ENCODE peak calls at places on chromosomes 2 and 18, in seven cellular contexts. T, X, J, P, O, L and C are unnamed samples.
A peak's percentile ranks its signal among the peaks of the same experiment; 100 is the strongest.

GRCh38 chr2:10548626-10549025 is 100.5 kb upstream of the ODC1 start:
- DNase-seq in L (no peak), T (no peak), O (no peak), P (no peak), J (no peak), X (no peak), C (no peak)

GRCh38 chr18:56641714-56642331 is 3.4 kb upstream of the TXNL1 start:
- DNase-seq in O (no peak), T (peak; percentile 36), L (no peak), P (no peak), J (no peak), X (no peak), C (no peak)

GRCh38 chr2:96924775-96925747 is 55.2 kb upstream of the SEMA4C start:
- DNase-seq in T (no peak), P (no peak), X (no peak), L (no peak), J (no peak), O (no peak), C (no peak)

GRCh38 chr2:111199840-111200239 is 79.1 kb downstream of the BCL2L11 start:
- DNase-seq in O (no peak), T (no peak), J (no peak), X (no peak), P (no peak), L (no peak), C (no peak)

GRCh38 chr18:46481847-46482245 is 175.2 kb downstream of the LOXHD1 start:
- DNase-seq in J (no peak), P (no peak), L (no peak), O (no peak), T (no peak), X (no peak), C (no peak)

GRCh38 chr2:26691881-26692813 is at the start of gene KCNK3:
- DNase-seq in L (no peak), O (no peak), P (peak; percentile 89), J (no peak), X (peak; percentile 48), T (no peak), C (no peak)

GRCh38 chr2:49294225-49294624 is 139.9 kb upstream of the FSHR start:
- DNase-seq in O (no peak), T (no peak), X (no peak), J (no peak), L (no peak), P (no peak), C (no peak)

GRCh38 chr2:168175469-168175868 is 71.9 kb downstream of the STK39 start:
- DNase-seq in O (no peak), P (no peak), L (no peak), T (no peak), X (no peak), J (no peak), C (no peak)

GRCh38 chr2:68709421-68709911 is 25.1 kb upstream of the ARHGAP25 start:
- DNase-seq in X (no peak), P (peak; percentile 70), T (peak; percentile 24), O (no peak), L (peak; percentile 44), J (no peak), C (no peak)

DNA sequence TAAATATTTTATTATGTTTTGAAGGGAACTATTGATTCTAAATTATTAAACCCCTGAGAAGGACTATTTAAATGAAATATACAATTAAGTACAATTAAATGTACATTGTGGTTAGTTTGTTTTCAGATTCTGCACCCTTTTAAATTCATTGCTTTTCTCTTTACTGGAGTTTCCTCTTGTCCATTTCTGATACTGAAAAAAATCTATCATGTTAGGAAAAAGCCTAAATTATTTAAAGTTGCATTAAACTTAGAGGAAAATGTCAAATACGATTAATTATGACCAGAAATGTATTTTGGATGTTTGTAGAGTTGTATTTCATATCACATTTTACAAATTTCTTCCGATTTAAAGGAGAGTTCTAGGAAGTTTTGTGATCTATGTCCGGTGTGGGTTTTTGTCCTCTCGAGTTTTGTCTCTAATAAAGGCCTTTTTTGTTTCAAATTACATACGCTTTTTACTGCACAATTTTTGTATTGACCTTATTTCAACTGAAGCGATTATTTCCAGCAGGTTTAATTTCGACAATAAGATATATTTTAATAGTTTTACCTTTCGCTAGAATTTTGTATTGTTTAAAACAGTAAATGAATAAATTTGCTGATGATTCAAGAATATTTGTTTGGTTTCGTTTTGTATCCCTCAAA is 3.2 kb upstream of the SATB2 start:
- DNase-seq in P (no peak), T (no peak), J (no peak), L (no peak), X (no peak), O (no peak), C (no peak)
- H3K4me3 ChIP-seq in P (no peak overlapping the region), T (peak overlapping the region; percentile 77), J (peak overlapping the region; percentile 92), L (no peak overlapping the region), X (peak overlapping the region; percentile 91), O (no peak overlapping the region), C (no peak overlapping the region)

GRCh38 chr18:12608292-12608691 is 49.6 kb downstream of the SPIRE1 start:
- DNase-seq in J (no peak), O (no peak), L (no peak), T (no peak), P (no peak), X (no peak), C (no peak)

GRCh38 chr18:12599543-12599942 is 58.4 kb downstream of the SPIRE1 start:
- DNase-seq in T (no peak), P (no peak), L (no peak), O (no peak), J (no peak), X (no peak), C (no peak)

GRCh38 chr18:12599966-12600365 is 57.9 kb downstream of the SPIRE1 start:
- DNase-seq in O (no peak), L (no peak), T (no peak), J (no peak), P (no peak), X (no peak), C (no peak)

GRCh38 chr18:12606592-12607315 is 51.2 kb downstream of the SPIRE1 start:
- DNase-seq in O (no peak), L (no peak), P (no peak), X (no peak), J (no peak), T (no peak), C (peak; percentile 74)

DNA sequence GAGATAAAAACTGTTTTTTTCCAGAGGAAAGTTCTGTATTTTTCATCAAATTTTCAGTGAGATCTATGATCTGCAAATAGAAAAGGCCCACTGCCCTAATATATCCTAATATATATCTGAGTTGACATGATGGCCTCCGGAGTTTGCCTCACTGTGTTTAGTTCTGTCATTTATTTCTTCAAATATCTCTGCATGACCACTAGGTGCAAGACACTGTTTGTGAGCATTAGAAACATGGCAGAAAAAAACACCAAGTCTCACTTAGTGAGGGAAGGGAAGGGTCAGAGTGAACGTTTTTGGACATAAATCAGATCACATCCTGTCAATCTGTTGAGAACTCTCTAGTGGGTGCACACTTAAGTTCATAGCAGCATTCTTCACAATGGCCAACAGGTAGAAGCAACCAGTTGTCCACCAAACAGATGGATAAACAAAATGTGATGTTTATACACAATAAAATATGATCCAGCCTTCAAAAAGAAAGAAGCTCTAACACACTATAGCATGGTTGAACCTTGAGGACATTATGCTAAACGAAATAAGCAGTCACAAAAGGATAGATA is 53.4 kb downstream of the SPIRE1 start:
- DNase-seq in L (no peak), X (no peak), O (no peak), J (no peak), P (no peak), T (no peak), C (no peak)
- TF ChIP-seq CTCF in L (no peak), X (no peak), O (no peak), J (no peak), P (peak; percentile 5), T (peak; percentile 37), C (peak; percentile 2)

GRCh38 chr18:37565985-37566478 is 434 bp upstream of the CELF4 start:
- DNase-seq in L (no peak), J (no peak), X (peak; percentile 54), O (no peak), T (peak; percentile 5), P (peak; percentile 85), C (no peak)
- H3K4me3 ChIP-seq in L (no peak overlapping the region), J (peak overlapping the region; percentile 46), X (peak overlapping the region; percentile 73), O (peak overlapping the region; percentile 49), T (peak overlapping the region; percentile 15), P (peak overlapping the region; percentile 48), C (peak overlapping the region; percentile 36)

GRCh38 chr2:119682578-119682977 is 3.6 kb downstream of the TMEM177 start:
- DNase-seq in L (no peak), J (no peak), T (no peak), O (no peak), P (no peak), X (no peak), C (no peak)
- TF ChIP-seq CTCF in L (no peak), J (no peak), T (no peak), O (no peak), P (no peak), X (no peak), C (no peak)

GRCh38 chr2:217417536-217417935 is 557.7 kb upstream of the TNP1 start:
- DNase-seq in O (no peak), X (no peak), L (no peak), P (no peak), J (no peak), T (no peak), C (no peak)
- H3K4me3 ChIP-seq in O (no peak overlapping the region), X (no peak overlapping the region), L (no peak overlapping the region), P (no peak overlapping the region), J (no peak overlapping the region), T (no peak overlapping the region), C (no peak overlapping the region)

GRCh38 chr2:171814883-171815282 is 79.2 kb downstream of the SLC25A12 start:
- DNase-seq in T (no peak), O (no peak), X (no peak), L (no peak), J (no peak), P (no peak), C (no peak)

GRCh38 chr2:171811229-171811628 is 82.8 kb downstream of the SLC25A12 start:
- DNase-seq in P (peak; percentile 16), J (no peak), X (no peak), T (no peak), O (no peak), L (peak; percentile 25), C (no peak)

GRCh38 chr2:171814174-171814573 is 79.9 kb downstream of the SLC25A12 start:
- DNase-seq in X (no peak), T (no peak), P (no peak), O (no peak), L (no peak), J (no peak), C (no peak)

GRCh38 chr2:171813126-171813525 is 80.9 kb downstream of the SLC25A12 start:
- DNase-seq in L (no peak), P (no peak), J (no peak), T (no peak), X (no peak), O (no peak), C (no peak)

DNA sequence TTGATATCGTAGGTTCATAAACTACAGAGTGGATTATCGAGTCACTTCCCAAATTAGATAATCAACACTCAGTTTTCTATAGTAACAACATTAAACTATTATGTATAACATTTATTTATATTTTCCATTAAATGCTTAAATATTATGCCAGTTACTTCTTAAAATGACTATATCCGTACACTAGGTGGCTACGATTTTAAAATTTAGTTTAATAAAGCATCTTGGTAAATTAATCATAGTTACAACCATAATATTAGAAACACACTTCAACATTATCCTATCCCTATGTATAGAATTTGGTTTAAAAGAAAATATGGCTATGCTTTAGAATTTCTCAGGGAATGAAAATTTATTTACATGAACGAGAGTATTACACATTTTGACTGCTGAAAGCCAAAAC is 80.3 kb downstream of the SLC25A12 start:
- DNase-seq in T (no peak), J (no peak), X (no peak), L (no peak), P (no peak), O (no peak), C (no peak)
- TF ChIP-seq CTCF in T (no peak), J (no peak), X (no peak), L (no peak), P (no peak), O (no peak), C (no peak)